ENCODE peak calls at places on chromosomes 12 and 14, in seven cellular contexts. L, X, E, N, B, T and Y are unnamed samples.

GRCh38 chr12:67832155-67832554 is 157.1 kb upstream of the IFNG-AS1 start:
- DNase-seq in B (no peak), E (no peak), T (no peak), L (no peak), N (no peak), X (no peak), Y (no peak)

GRCh38 chr14:70779667-70780066 is 29.6 kb downstream of the MAP3K9 start:
- DNase-seq in N (no peak), B (no peak), X (no peak), T (no peak), L (no peak), E (no peak), Y (no peak)

GRCh38 chr12:5556033-5556614 is 124.2 kb downstream of the NTF3 start:
- DNase-seq in L (no peak), T (no peak), B (peak; percentile 6), X (no peak), E (no peak), N (no peak), Y (peak; percentile 18)

GRCh38 chr14:104252256-104253215 is 114.1 kb downstream of the KIF26A start:
- DNase-seq in B (no peak), L (no peak), X (no peak), T (peak; percentile 29), N (no peak), E (no peak), Y (no peak)

GRCh38 chr12:91361864-91362263 is 179.2 kb upstream of the DCN start:
- DNase-seq in X (no peak), E (no peak), B (peak; percentile 37), T (no peak), N (no peak), L (no peak), Y (no peak)

GRCh38 chr14:101820283-101820798 is 58.8 kb downstream of the PPP2R5C start:
- DNase-seq in X (no peak), E (no peak), T (no peak), N (no peak), B (no peak), L (no peak), Y (no peak)

GRCh38 chr12:54230555-54230954 is 41.8 kb upstream of the SMUG1 start:
- DNase-seq in L (no peak), X (no peak), N (no peak), T (no peak), E (no peak), B (no peak), Y (no peak)

GRCh38 chr14:43901950-43902349 is 605.1 kb downstream of the FSCB start:
- DNase-seq in X (no peak), L (no peak), T (no peak), B (no peak), N (no peak), E (no peak), Y (no peak)

GRCh38 chr12:3199551-3200031 is 122.4 kb downstream of the TSPAN9 start:
- DNase-seq in B (no peak), X (no peak), L (no peak), N (no peak), E (no peak), T (no peak), Y (no peak)

GRCh38 chr12:113056631-113057488 is at the start of gene DTX1:
- DNase-seq in L (no peak), E (peak; percentile 89), X (no peak), T (no peak), N (no peak), B (no peak), Y (no peak)

GRCh38 chr12:108701779-108702435 is 29.4 kb downstream of the CORO1C start:
- DNase-seq in T (no peak), X (no peak), L (no peak), B (no peak), E (no peak), N (no peak), Y (no peak)

GRCh38 chr12:108702534-108702933 is 28.8 kb downstream of the CORO1C start:
- DNase-seq in L (no peak), N (no peak), X (no peak), E (no peak), T (no peak), B (no peak), Y (no peak)

GRCh38 chr12:108697905-108698304 is 33.4 kb downstream of the CORO1C start:
- DNase-seq in B (no peak), L (no peak), N (no peak), T (no peak), X (no peak), E (no peak), Y (no peak)

GRCh38 chr12:108699955-108700563 is 31.3 kb downstream of the CORO1C start:
- DNase-seq in X (no peak), N (no peak), B (no peak), L (no peak), T (no peak), E (no peak), Y (no peak)

DNA sequence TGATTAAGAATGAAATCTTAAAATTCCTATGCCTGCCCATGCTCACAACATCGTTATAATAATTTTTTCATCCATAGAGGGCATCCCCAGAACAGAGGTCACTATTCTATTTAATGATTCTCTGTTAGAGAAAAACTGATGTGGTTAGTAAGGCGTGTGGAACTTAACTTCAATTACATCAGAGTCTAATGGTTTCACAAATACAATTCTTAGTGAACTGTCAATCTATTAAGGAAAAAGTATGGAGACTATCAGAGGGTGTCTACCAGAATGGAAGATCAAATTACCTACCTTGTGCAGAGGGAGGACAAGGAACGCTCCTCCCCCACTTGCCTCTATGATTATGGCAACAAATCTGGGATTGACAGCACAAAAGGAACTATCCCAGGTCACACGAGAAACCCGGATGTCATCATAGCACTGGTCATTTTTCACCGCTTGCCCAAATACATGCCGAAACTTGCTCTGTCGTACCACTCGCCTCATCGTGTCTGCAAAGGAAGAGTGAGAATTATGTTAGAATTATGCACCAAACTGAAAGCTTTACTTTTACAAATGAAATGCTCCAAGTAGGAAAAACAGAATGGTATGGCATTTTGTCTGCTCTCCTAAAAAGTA is 30.4 kb downstream of the CORO1C start:
- DNase-seq in B (no peak), E (no peak), L (peak; percentile 50), T (no peak), X (no peak), N (peak; percentile 30), Y (no peak)
- TF ChIP-seq POLR2AphosphoS5 in B (no peak), E (no peak), L (no peak), T (no peak), X (no peak), N (no peak), Y (no peak)

GRCh38 chr14:51711505-51711904 is 59.8 kb downstream of the FRMD6 start:
- DNase-seq in T (no peak), E (no peak), B (no peak), L (no peak), N (no peak), X (no peak), Y (no peak)

GRCh38 chr14:51715742-51716141 is 64.0 kb downstream of the FRMD6 start:
- DNase-seq in X (no peak), E (no peak), L (no peak), N (no peak), T (no peak), B (no peak), Y (no peak)

GRCh38 chr14:51715250-51715649 is 63.5 kb downstream of the FRMD6 start:
- DNase-seq in T (no peak), E (no peak), L (no peak), B (no peak), X (no peak), N (no peak), Y (no peak)

GRCh38 chr14:51719970-51720369 is 68.3 kb downstream of the FRMD6 start:
- DNase-seq in E (no peak), L (no peak), B (no peak), X (no peak), N (no peak), T (no peak), Y (no peak)

DNA sequence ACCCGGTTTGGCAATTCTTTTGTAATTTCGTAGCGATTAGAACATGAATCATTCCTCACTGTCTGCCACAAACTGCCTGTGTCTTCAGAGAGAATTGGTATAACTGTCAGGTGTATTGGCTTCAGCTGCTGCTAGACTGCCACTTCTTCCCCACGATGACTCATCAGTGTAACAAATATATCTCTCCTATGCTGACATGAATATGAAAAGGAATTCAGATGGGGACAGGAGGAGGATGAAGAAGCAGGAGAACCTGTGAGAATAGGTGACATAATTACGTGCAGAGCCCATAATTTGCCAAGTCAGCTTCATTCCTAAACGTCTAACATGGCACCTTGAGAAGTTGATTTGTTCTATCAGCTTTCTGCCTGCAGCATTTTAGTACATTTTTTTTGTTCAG is 64.9 kb downstream of the FRMD6 start:
- DNase-seq in X (no peak), T (no peak), N (no peak), B (no peak), E (no peak), L (no peak), Y (no peak)
- TF ChIP-seq POLR2AphosphoS5 in X (no peak), T (no peak), N (no peak), B (no peak), E (no peak), L (no peak), Y (no peak)

GRCh38 chr12:14384783-14385638 is 19.5 kb downstream of the ATF7IP start:
- DNase-seq in T (peak; percentile 41), L (peak; percentile 35), X (peak; percentile 76), N (peak; percentile 54), E (no peak), B (peak; percentile 93), Y (no peak)
- TF ChIP-seq POLR2AphosphoS5 in T (peak; percentile 43), L (no peak), X (peak; percentile 59), N (peak; percentile 70), E (peak; percentile 50), B (no peak), Y (peak; percentile 56)

GRCh38 chr12:118061876-118062791 is 1.2 kb upstream of the WSB2 start:
- DNase-seq in X (no peak), T (peak; percentile 45), B (no peak), L (peak; percentile 28), N (peak; percentile 43), E (peak; percentile 73), Y (peak; percentile 21)
- TF ChIP-seq POLR2AphosphoS5 in X (no peak), T (peak; percentile 16), B (peak; percentile 85), L (peak; percentile 59), N (peak; percentile 36), E (no peak), Y (peak; percentile 85)

GRCh38 chr12:64673490-64674169 is 63.3 kb downstream of the RASSF3 start:
- DNase-seq in B (no peak), X (no peak), N (no peak), L (no peak), E (no peak), T (no peak), Y (no peak)

GRCh38 chr12:64670856-64671639 is 60.8 kb downstream of the RASSF3 start:
- DNase-seq in X (no peak), E (no peak), L (no peak), B (peak; percentile 59), T (peak; percentile 54), N (no peak), Y (no peak)

GRCh38 chr12:64674367-64674922 is 64.2 kb downstream of the RASSF3 start:
- DNase-seq in T (no peak), L (no peak), E (peak; percentile 83), B (no peak), X (no peak), N (no peak), Y (no peak)

GRCh38 chr12:64671682-64672081 is 61.4 kb downstream of the RASSF3 start:
- DNase-seq in N (no peak), E (no peak), B (no peak), X (no peak), T (no peak), L (no peak), Y (no peak)

GRCh38 chr12:64672925-64673409 is 62.7 kb downstream of the RASSF3 start:
- DNase-seq in B (peak; percentile 56), E (no peak), X (no peak), L (no peak), T (peak; percentile 84), N (no peak), Y (no peak)
- TF ChIP-seq POLR2AphosphoS5 in B (peak; percentile 50), E (peak; percentile 72), X (no peak), L (no peak), T (peak; percentile 70), N (no peak), Y (no peak)